ENCODE peak calls at places on chromosomes 11 and 22, in seven cellular contexts. M is cardiac muscle cell, N is kidney, O is PC-3, A is body of pancreas, S is pancreas, E is mammary epithelial cell. T is an unnamed sample. For H3K4me1, the result is how much of the 10 kb centered on the place peaks cover.

GRCh38 chr11:117205211-117205818 is 6.1 kb downstream of the TAGLN start:
- DNase-seq in N (no peak), S (no peak), O (no peak), E (no peak), M (no peak), A (no peak), T (no peak)

GRCh38 chr11:130786987-130787688 is 129.1 kb downstream of the SNX19 start:
- DNase-seq in O (peak), M (no peak), E (peak), S (no peak), A (peak), N (peak), T (no peak)

GRCh38 chr11:130178992-130179391 is 19.4 kb downstream of the ST14 start:
- DNase-seq in N (no peak), E (peak), O (no peak), A (no peak), M (no peak), S (no peak), T (no peak)

GRCh38 chr11:48037709-48038468 is 57.5 kb downstream of the PTPRJ start:
- DNase-seq in N (no peak), M (no peak), S (no peak), E (no peak), A (no peak), O (peak), T (no peak)

GRCh38 chr11:117546431-117547160 is 218.9 kb downstream of the CEP164 start:
- DNase-seq in E (no peak), O (no peak), M (no peak), S (no peak), A (no peak), N (no peak), T (no peak)

GRCh38 chr11:112388496-112388895 is 127.8 kb upstream of the PLET1 start:
- DNase-seq in M (no peak), E (no peak), A (no peak), O (no peak), S (no peak), N (no peak), T (no peak)

GRCh38 chr11:75592699-75593098 is 30.6 kb downstream of the SERPINH1 start:
- DNase-seq in M (no peak), O (no peak), A (peak), E (no peak), N (no peak), S (no peak), T (no peak)

GRCh38 chr11:122731500-122731913 is 76.0 kb downstream of the UBASH3B start:
- DNase-seq in E (no peak), A (no peak), S (no peak), M (no peak), N (no peak), O (peak), T (no peak)

GRCh38 chr11:122453586-122453985 is 201.9 kb upstream of the UBASH3B start:
- DNase-seq in E (no peak), A (no peak), M (no peak), S (no peak), N (no peak), O (no peak), T (no peak)

GRCh38 chr11:128690746-128691091 is 3.2 kb upstream of the FLI1 start:
- DNase-seq in E (no peak), M (no peak), N (peak), A (no peak), O (no peak), S (no peak), T (no peak)
- H3K4me1 ChIP-seq in E (under half), M (under half), N (under half), A (half or more), O (under half), S (under half), T (half or more)

GRCh38 chr11:118997627-118998387 is at the start of gene CENATAC:
- DNase-seq in O (peak), N (peak), A (peak), E (peak), M (peak), S (peak), T (peak)
- TF ChIP-seq CTCF in O (no peak), N (no peak), A (no peak), E (peak), M (no peak), S (no peak), T (no peak)

DNA sequence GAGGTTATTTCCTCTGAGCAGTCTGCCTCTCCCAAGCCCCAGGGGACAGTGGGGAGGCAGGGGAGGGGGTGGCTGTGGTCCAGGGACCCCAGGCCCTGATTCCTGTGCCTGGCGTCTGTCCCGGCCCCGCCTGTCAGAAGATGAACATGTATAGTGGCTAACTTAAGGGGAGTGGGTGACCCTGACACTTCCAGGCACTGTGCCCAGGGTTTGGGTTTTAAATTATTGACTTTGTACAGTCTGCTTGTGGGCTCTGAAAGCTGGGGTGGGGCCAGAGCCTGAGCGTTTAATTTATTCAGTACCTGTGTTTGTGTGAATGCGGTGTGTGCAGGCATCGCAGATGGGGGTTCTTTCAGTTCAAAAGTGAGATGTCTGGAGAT is 3.1 kb downstream of the PIM3 start:
- DNase-seq in M (no peak), E (no peak), S (no peak), O (no peak), A (peak), N (no peak), T (peak)
- H3K4me1 ChIP-seq in M (under half), E (under half), S (under half), O (under half), A (half or more), N (under half), T (under half)

DNA sequence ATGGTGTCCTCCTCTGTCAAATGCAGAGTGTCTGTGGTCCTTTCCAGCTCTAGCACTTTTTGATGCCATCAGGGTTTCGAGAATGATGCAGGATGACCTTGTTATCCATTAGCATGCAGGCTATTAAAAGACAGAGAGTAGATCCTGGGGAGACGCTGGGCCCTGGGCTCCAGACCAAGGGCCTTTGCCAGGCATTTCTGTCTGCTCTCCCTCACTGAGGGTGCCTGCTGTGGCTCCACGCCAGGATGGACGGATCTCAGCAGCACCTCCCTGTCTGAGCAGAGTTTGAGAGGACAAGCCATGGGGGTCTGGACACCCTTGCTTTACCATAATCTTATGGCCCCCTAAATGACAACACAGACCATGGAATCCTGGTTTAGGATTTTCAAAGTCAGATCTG is 110.8 kb upstream of the CD82 start:
- DNase-seq in S (no peak), M (no peak), O (no peak), E (no peak), A (no peak), N (no peak), T (no peak)
- TF ChIP-seq CTCF in S (no peak), M (no peak), O (no peak), E (no peak), A (no peak), N (no peak), T (no peak)

DNA sequence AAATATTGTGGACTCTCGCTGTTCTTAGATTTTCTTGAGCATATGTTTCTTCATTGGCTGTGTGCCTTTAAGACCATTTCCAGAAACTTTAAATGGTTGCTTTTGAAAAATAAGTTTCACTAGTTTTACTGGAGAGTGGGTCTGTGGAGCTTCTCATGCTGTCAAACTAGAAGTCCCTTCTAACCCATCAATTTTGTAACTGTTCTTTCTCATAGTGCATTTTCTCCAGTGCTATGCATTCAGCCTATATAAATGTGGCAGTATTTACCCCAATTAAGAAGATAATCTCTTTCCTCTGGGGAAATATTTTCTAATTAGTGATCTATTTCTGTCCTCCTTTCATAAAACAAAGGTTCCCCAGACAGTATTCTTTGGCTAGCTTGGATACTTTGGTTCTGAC is 97.9 kb upstream of the RRM1 start:
- DNase-seq in N (no peak), A (no peak), M (no peak), E (no peak), S (no peak), O (no peak), T (no peak)
- H3K4me1 ChIP-seq in N (under half), A (under half), M (under half), E (under half), S (under half), O (under half), T (under half)

GRCh38 chr11:22042081-22042480 is 150.8 kb upstream of the ANO5 start:
- DNase-seq in O (no peak), A (peak), E (no peak), N (no peak), S (no peak), M (no peak), T (no peak)

GRCh38 chr11:22041039-22041438 is 151.8 kb upstream of the ANO5 start:
- DNase-seq in S (no peak), N (no peak), O (no peak), M (no peak), A (no peak), E (no peak), T (no peak)

GRCh38 chr11:22049276-22049675 is 143.6 kb upstream of the ANO5 start:
- DNase-seq in N (no peak), A (no peak), E (peak), S (no peak), O (peak), M (no peak), T (no peak)

GRCh38 chr11:22044126-22044525 is 148.8 kb upstream of the ANO5 start:
- DNase-seq in S (no peak), N (no peak), O (no peak), M (no peak), A (no peak), E (no peak), T (no peak)
- TF ChIP-seq CTCF in S (no peak), N (no peak), O (no peak), M (no peak), A (no peak), E (no peak), T (no peak)

GRCh38 chr22:36430863-36431262 is 43.1 kb upstream of the MYH9 start:
- DNase-seq in A (no peak), S (no peak), M (no peak), N (no peak), O (peak), E (no peak), T (no peak)
- H3K4me1 ChIP-seq in A (under half), S (under half), M (under half), N (under half), O (under half), E (under half), T (under half)

GRCh38 chr11:46170797-46171196 is 49.5 kb upstream of the PHF21A start:
- DNase-seq in M (no peak), S (no peak), O (no peak), N (no peak), A (no peak), E (no peak), T (no peak)

GRCh38 chr11:46178542-46178941 is 57.3 kb upstream of the PHF21A start:
- DNase-seq in S (no peak), E (no peak), O (no peak), A (no peak), M (no peak), N (no peak), T (no peak)

GRCh38 chr11:46176421-46176820 is 55.2 kb upstream of the PHF21A start:
- DNase-seq in S (no peak), M (no peak), O (peak), E (no peak), A (no peak), N (no peak), T (no peak)

GRCh38 chr11:46180741-46181140 is 59.5 kb upstream of the PHF21A start:
- DNase-seq in N (no peak), E (no peak), S (no peak), A (no peak), M (no peak), O (no peak), T (no peak)

DNA sequence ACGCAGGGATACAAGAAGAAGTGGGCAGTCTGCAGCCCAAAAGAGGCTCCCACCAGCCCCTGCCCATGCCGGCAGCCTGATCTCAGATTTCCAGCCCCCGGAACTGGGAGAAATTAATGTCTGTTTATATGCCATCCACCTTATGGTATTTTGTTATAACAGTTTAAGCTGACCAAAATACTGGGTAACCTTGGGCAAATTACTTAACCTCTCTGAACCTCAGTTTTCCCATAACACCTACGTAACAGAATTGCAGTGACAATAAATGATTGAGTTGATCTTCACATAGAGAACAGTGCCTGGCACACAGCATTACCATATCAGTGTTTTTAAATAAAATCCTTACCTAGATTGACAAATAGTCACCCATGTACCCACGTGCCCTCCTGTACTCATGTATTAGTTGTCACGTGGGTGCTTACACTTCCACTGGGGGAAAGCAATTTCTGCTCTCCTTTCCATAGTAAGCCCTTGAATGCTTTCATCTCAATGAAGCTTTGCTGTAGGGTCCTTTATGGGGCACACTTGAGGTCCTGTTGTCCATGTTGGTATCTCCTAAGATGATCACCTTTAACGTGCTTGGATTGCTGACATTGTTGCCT is 54.2 kb upstream of the PHF21A start:
- DNase-seq in N (no peak), A (no peak), M (no peak), O (no peak), S (no peak), E (no peak), T (no peak)
- TF ChIP-seq CTCF in N (no peak), A (no peak), M (no peak), O (no peak), S (no peak), E (no peak), T (no peak)

GRCh38 chr11:34251640-34251980 is 106.2 kb downstream of the ABTB2 start:
- DNase-seq in M (no peak), O (no peak), N (no peak), E (no peak), S (no peak), A (no peak), T (no peak)
- H3K4me1 ChIP-seq in M (under half), O (under half), N (under half), E (under half), S (under half), A (under half), T (under half)